ENCODE peak calls at places on chromosomes 7 and 10, in five cellular contexts. I is transverse colon, F is GM12878, X is BJ, D is GM12891. U is an unnamed sample.

GRCh38 chr7:22935269-22935668 is 78.7 kb downstream of the HYCC1 start:
- DNase-seq in F (no peak), X (no peak), I (no peak), D (no peak), U (no peak)

GRCh38 chr7:26633557-26633956 is 230.8 kb downstream of the SKAP2 start:
- DNase-seq in D (no peak), F (no peak), X (no peak), I (no peak), U (no peak)

GRCh38 chr7:96484091-96484490 is 162.2 kb upstream of the SLC25A13 start:
- DNase-seq in F (no peak), D (no peak), X (no peak), I (no peak), U (no peak)

GRCh38 chr7:24714676-24715010 is 42.6 kb downstream of the GSDME start:
- DNase-seq in X (no peak), F (no peak), I (no peak), D (no peak), U (no peak)

GRCh38 chr10:49610015-49610734 is at the start of gene SLC18A3:
- DNase-seq in F (no peak), X (no peak), D (no peak), I (no peak), U (no peak)

GRCh38 chr7:131057015-131057518 is 270.6 kb upstream of the MKLN1 start:
- DNase-seq in F (no peak), I (no peak), D (no peak), X (peak), U (no peak)

GRCh38 chr10:123149568-123150228 is 1.8 kb downstream of the HMX2 start:
- DNase-seq in X (no peak), I (no peak), D (no peak), F (no peak), U (no peak)

GRCh38 chr7:130982160-130982638 is 248.2 kb upstream of the KLF14 start:
- DNase-seq in D (no peak), X (no peak), I (no peak), F (no peak), U (no peak)

GRCh38 chr7:119733480-119733879 is 539.5 kb upstream of the KCND2 start:
- DNase-seq in D (no peak), F (no peak), X (no peak), I (no peak), U (no peak)

GRCh38 chr7:148232784-148233183 is 357.8 kb upstream of the C7orf33 start:
- DNase-seq in F (no peak), X (no peak), D (no peak), I (no peak), U (no peak)

GRCh38 chr10:113179270-113179669 is 229.2 kb downstream of the TCF7L2 start:
- DNase-seq in D (no peak), X (no peak), F (no peak), I (no peak), U (no peak)

GRCh38 chr10:47159361-47160228 is 140.4 kb upstream of the GDF10 start:
- DNase-seq in X (no peak), F (no peak), I (no peak), D (no peak), U (no peak)

GRCh38 chr10:131845505-131846223 is 55.1 kb upstream of the PPP2R2D start:
- DNase-seq in I (no peak), F (no peak), D (no peak), X (no peak), U (no peak)

GRCh38 chr7:159197066-159197975 is 52.7 kb upstream of the VIPR2 start:
- DNase-seq in F (peak), I (peak), D (peak), X (no peak), U (no peak)

GRCh38 chr7:34066968-34067367 is 161.6 kb downstream of the BMPER start:
- DNase-seq in I (no peak), X (no peak), F (no peak), D (no peak), U (no peak)

GRCh38 chr7:123797673-123798526 is 47.1 kb upstream of the HYAL4 start:
- DNase-seq in X (peak), F (no peak), D (no peak), I (no peak), U (no peak)

GRCh38 chr7:157529768-157530560 is 193.2 kb downstream of the DNAJB6 start:
- DNase-seq in F (no peak), I (no peak), X (no peak), D (no peak), U (no peak)

GRCh38 chr7:137009404-137009803 is 141.0 kb downstream of the CHRM2 start:
- DNase-seq in F (no peak), X (no peak), I (no peak), D (no peak), U (no peak)

U was measured in stimulated activated naive B cell treated with anti-CD40 and anti-IgM and Interleukin-4, amounts not matched to agents 10 μg/mL and 1 μg/mL and 100 μg/mL, for 72 hours.